ENCODE peak calls at places on chromosomes 6 and 20, in eight cellular contexts. I is A673; H is brain microvascular endothelial cell; X is foreskin fibroblast; N is activated CD8-positive, alpha-beta T cell treated with anti-CD3 and anti-CD28 coated beads for 36 hours; Y is AG09319; P is cardiac muscle cell; C is tibial nerve. B is an unnamed sample.

GRCh38 chr20:55174172-55174571 is 698.8 kb downstream of the DOK5 start:
- DNase-seq in I (no peak), H (no peak), X (no peak), N (no peak), Y (no peak), P (no peak), C (no peak), B (no peak)

GRCh38 chr6:107670792-107671199 is 153.3 kb downstream of the SCML4 start:
- DNase-seq in I (peak; percentile 28), H (peak; percentile 20), X (no peak), N (peak; percentile 37), Y (no peak), P (peak; percentile 22), C (no peak), B (no peak)

GRCh38 chr6:35931120-35931561 is 10.2 kb upstream of the SRPK1 start:
- DNase-seq in I (no peak), H (no peak), X (no peak), N (no peak), Y (no peak), P (peak; percentile 19), C (no peak), B (no peak)

GRCh38 chr6:116393430-116393829 is 22.7 kb downstream of the DSE start:
- DNase-seq in I (peak; percentile 52), H (no peak), X (no peak), N (no peak), Y (no peak), P (no peak), C (no peak), B (no peak)

GRCh38 chr20:49028684-49029083 is 17.4 kb upstream of the CSE1L start:
- DNase-seq in I (peak; percentile 48), H (peak; percentile 29), X (peak; percentile 8), N (no peak), Y (no peak), P (peak; percentile 42), C (no peak), B (no peak)

GRCh38 chr20:54744097-54744496 is 268.7 kb downstream of the DOK5 start:
- DNase-seq in I (no peak), H (no peak), X (no peak), N (no peak), Y (no peak), P (no peak), C (no peak), B (no peak)

GRCh38 chr20:37202267-37202943 is 23.1 kb upstream of the MROH8 start:
- DNase-seq in I (peak; percentile 73), H (peak; percentile 91), X (peak; percentile 90), N (peak; percentile 35), Y (peak; percentile 88), P (peak; percentile 65), C (no peak), B (no peak)

GRCh38 chr6:9766240-9766915 is 648.5 kb downstream of the TFAP2A start:
- DNase-seq in I (peak; percentile 56), H (peak; percentile 9), X (peak; percentile 38), N (no peak), Y (peak; percentile 56), P (no peak), C (no peak), B (no peak)

GRCh38 chr6:30781697-30782424 is 37.5 kb upstream of the IER3 start:
- DNase-seq in I (peak; percentile 98), H (peak; percentile 99), X (peak; percentile 98), N (no peak), Y (peak; percentile 98), P (peak; percentile 25), C (peak; percentile 98), B (peak; percentile 97)

GRCh38 chr6:43922423-43923375 is 152.7 kb downstream of the VEGFA start:
- DNase-seq in I (no peak), H (no peak), X (no peak), N (no peak), Y (no peak), P (no peak), C (no peak), B (no peak)

GRCh38 chr20:33666293-33667244 is at the start of gene ACTL10:
- DNase-seq in I (peak; percentile 80), H (peak; percentile 98), X (peak; percentile 99), N (peak; percentile 93), Y (peak; percentile 96), P (peak; percentile 95), C (peak; percentile 98), B (peak; percentile 97)
- TF ChIP-seq CTCF in I (no peak), H (peak; percentile 62), X (peak; percentile 39), N (no peak), Y (peak; percentile 54), P (peak; percentile 41), C (peak; percentile 42), B (no peak)

GRCh38 chr6:114267897-114268296 is 74.9 kb downstream of the HS3ST5 start:
- DNase-seq in I (no peak), H (no peak), X (no peak), N (no peak), Y (no peak), P (no peak), C (no peak), B (no peak)

GRCh38 chr6:114277220-114277619 is 65.6 kb downstream of the HS3ST5 start:
- DNase-seq in I (no peak), H (no peak), X (no peak), N (no peak), Y (no peak), P (no peak), C (no peak), B (no peak)

GRCh38 chr6:114272582-114272981 is 70.2 kb downstream of the HS3ST5 start:
- DNase-seq in I (no peak), H (no peak), X (no peak), N (no peak), Y (no peak), P (peak; percentile 8), C (no peak), B (no peak)

DNA sequence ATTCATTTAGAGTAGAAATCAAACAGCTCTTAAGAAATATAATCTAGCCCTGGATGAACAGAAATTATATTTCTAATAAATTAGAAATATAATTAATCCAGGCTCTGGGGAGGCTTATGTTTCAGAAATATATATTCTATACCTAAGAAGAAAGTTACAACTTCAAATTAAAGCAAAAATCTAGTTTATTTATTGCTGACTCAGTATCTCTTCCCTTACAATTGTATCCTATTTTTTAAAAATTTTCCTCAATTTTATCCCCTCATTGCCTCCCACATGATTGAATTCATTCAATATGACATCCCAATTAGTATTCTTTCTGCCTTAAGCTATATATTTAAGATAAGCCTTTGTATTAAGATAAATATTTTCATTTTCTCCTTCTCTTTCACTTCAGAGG is 71.4 kb downstream of the HS3ST5 start:
- DNase-seq in I (no peak), H (no peak), X (no peak), N (no peak), Y (no peak), P (no peak), C (no peak), B (no peak)
- TF ChIP-seq CTCF in I (no peak), H (no peak), X (no peak), N (no peak), Y (no peak), P (no peak), C (no peak), B (no peak)

GRCh38 chr20:5058873-5059272 is 57.6 kb upstream of the SLC23A2 start:
- DNase-seq in I (no peak), H (no peak), X (no peak), N (no peak), Y (no peak), P (no peak), C (no peak), B (no peak)

GRCh38 chr20:5061209-5061608 is 58.5 kb downstream of the PCNA start:
- DNase-seq in I (no peak), H (no peak), X (peak; percentile 3), N (no peak), Y (no peak), P (no peak), C (no peak), B (no peak)

GRCh38 chr20:5056801-5057599 is 55.7 kb upstream of the SLC23A2 start:
- DNase-seq in I (peak; percentile 21), H (peak; percentile 36), X (peak; percentile 21), N (peak; percentile 85), Y (no peak), P (no peak), C (no peak), B (no peak)
- TF ChIP-seq CTCF in I (peak; percentile 47), H (peak; percentile 69), X (peak; percentile 43), N (peak; percentile 71), Y (peak; percentile 27), P (peak; percentile 50), C (peak; percentile 38), B (no peak)

GRCh38 chr20:63284083-63284440 is 8.9 kb upstream of the COL20A1 start:
- DNase-seq in I (no peak), H (no peak), X (no peak), N (peak; percentile 42), Y (no peak), P (no peak), C (no peak), B (no peak)

GRCh38 chr20:63284544-63284949 is 8.4 kb upstream of the COL20A1 start:
- DNase-seq in I (no peak), H (no peak), X (no peak), N (peak; percentile 29), Y (no peak), P (no peak), C (no peak), B (no peak)

GRCh38 chr20:63282946-63283345 is 10.0 kb upstream of the COL20A1 start:
- DNase-seq in I (no peak), H (no peak), X (no peak), N (no peak), Y (no peak), P (no peak), C (no peak), B (no peak)

GRCh38 chr20:63284981-63285524 is 7.9 kb upstream of the COL20A1 start:
- DNase-seq in I (no peak), H (no peak), X (no peak), N (no peak), Y (no peak), P (no peak), C (no peak), B (no peak)

GRCh38 chr20:63283397-63284082 is 9.4 kb upstream of the COL20A1 start:
- DNase-seq in I (no peak), H (no peak), X (no peak), N (no peak), Y (no peak), P (no peak), C (no peak), B (no peak)
- TF ChIP-seq CTCF in I (no peak), H (no peak), X (no peak), N (no peak), Y (no peak), P (no peak), C (no peak), B (no peak)